ENCODE peak calls at places on chromosomes 6 and 20, in seven cellular contexts. One of them, this sample, is unnamed.

GRCh38 chr6:38389875-38390274 is 249.9 kb downstream of the BTBD9 start:
- DNase-seq in HFF-Myc: no peak
- DNase-seq in Peyer's patch: no peak
- DNase-seq in SK-N-SH: no peak
- DNase-seq in aorta: no peak
- DNase-seq in GM23248: no peak
- DNase-seq in A549: no peak
- DNase-seq in this sample: no peak

GRCh38 chr6:89792881-89793280 is 26.7 kb downstream of the MDN1 start:
- DNase-seq in HFF-Myc: no peak
- DNase-seq in Peyer's patch: no peak
- DNase-seq in SK-N-SH: peak; percentile 47
- DNase-seq in aorta: no peak
- DNase-seq in GM23248: peak; percentile 29
- DNase-seq in A549: peak; percentile 31
- DNase-seq in this sample: no peak

GRCh38 chr6:141764388-141764787 is 368.3 kb upstream of the GJE1 start:
- DNase-seq in HFF-Myc: no peak
- DNase-seq in Peyer's patch: no peak
- DNase-seq in SK-N-SH: no peak
- DNase-seq in aorta: no peak
- DNase-seq in GM23248: peak; percentile 2
- DNase-seq in A549: no peak
- DNase-seq in this sample: no peak

GRCh38 chr6:30768634-30769087 is 24.3 kb upstream of the IER3 start:
- DNase-seq in HFF-Myc: no peak
- DNase-seq in Peyer's patch: no peak
- DNase-seq in SK-N-SH: no peak
- DNase-seq in aorta: no peak
- DNase-seq in GM23248: peak; percentile 25
- DNase-seq in A549: no peak
- DNase-seq in this sample: no peak

GRCh38 chr6:10613693-10614092 is 80.7 kb downstream of the C6orf52 start:
- DNase-seq in HFF-Myc: no peak
- DNase-seq in Peyer's patch: no peak
- DNase-seq in SK-N-SH: no peak
- DNase-seq in aorta: no peak
- DNase-seq in GM23248: no peak
- DNase-seq in A549: no peak
- DNase-seq in this sample: no peak

GRCh38 chr6:140623498-140623897 is 1249.0 kb upstream of the CITED2 start:
- DNase-seq in HFF-Myc: peak; percentile 77
- DNase-seq in Peyer's patch: no peak
- DNase-seq in SK-N-SH: no peak
- DNase-seq in aorta: no peak
- DNase-seq in GM23248: peak; percentile 70
- DNase-seq in A549: no peak
- DNase-seq in this sample: no peak

GRCh38 chr6:13917141-13917540 is 7.6 kb upstream of the RNF182 start:
- DNase-seq in HFF-Myc: no peak
- DNase-seq in Peyer's patch: no peak
- DNase-seq in SK-N-SH: no peak
- DNase-seq in aorta: no peak
- DNase-seq in GM23248: no peak
- DNase-seq in A549: no peak
- DNase-seq in this sample: no peak

GRCh38 chr6:145711372-145711771 is 23.9 kb downstream of the EPM2A start:
- DNase-seq in HFF-Myc: no peak
- DNase-seq in Peyer's patch: no peak
- DNase-seq in SK-N-SH: no peak
- DNase-seq in aorta: no peak
- DNase-seq in GM23248: no peak
- DNase-seq in A549: no peak
- DNase-seq in this sample: no peak

GRCh38 chr6:44179072-44179536 is 20.5 kb downstream of the CAPN11 start:
- DNase-seq in HFF-Myc: no peak
- DNase-seq in Peyer's patch: no peak
- DNase-seq in SK-N-SH: no peak
- DNase-seq in aorta: no peak
- DNase-seq in GM23248: peak; percentile 25
- DNase-seq in A549: no peak
- DNase-seq in this sample: no peak

GRCh38 chr6:147567141-147567805 is 58.8 kb downstream of the SAMD5 start:
- DNase-seq in HFF-Myc: no peak
- DNase-seq in Peyer's patch: no peak
- DNase-seq in SK-N-SH: no peak
- DNase-seq in aorta: no peak
- DNase-seq in GM23248: peak; percentile 28
- DNase-seq in A549: no peak
- DNase-seq in this sample: no peak

GRCh38 chr20:62595491-62595890 is 46.8 kb upstream of the SLCO4A1 start:
- DNase-seq in HFF-Myc: no peak
- DNase-seq in Peyer's patch: peak; percentile 64
- DNase-seq in SK-N-SH: no peak
- DNase-seq in aorta: peak; percentile 71
- DNase-seq in GM23248: peak; percentile 90
- DNase-seq in A549: peak; percentile 81
- DNase-seq in this sample: peak; percentile 62

GRCh38 chr6:6736753-6737654 is 148.5 kb downstream of the LY86 start:
- DNase-seq in HFF-Myc: peak; percentile 63
- DNase-seq in Peyer's patch: peak; percentile 70
- DNase-seq in SK-N-SH: peak; percentile 59
- DNase-seq in aorta: peak; percentile 81
- DNase-seq in GM23248: peak; percentile 87
- DNase-seq in A549: no peak
- DNase-seq in this sample: peak; percentile 67

GRCh38 chr6:145189836-145190235 is 545.5 kb downstream of the EPM2A start:
- DNase-seq in HFF-Myc: no peak
- DNase-seq in Peyer's patch: no peak
- DNase-seq in SK-N-SH: no peak
- DNase-seq in aorta: no peak
- DNase-seq in GM23248: no peak
- DNase-seq in A549: no peak
- DNase-seq in this sample: no peak

GRCh38 chr6:167485186-167485978 is 160.5 kb downstream of the TTLL2 start:
- DNase-seq in HFF-Myc: no peak
- DNase-seq in Peyer's patch: no peak
- DNase-seq in SK-N-SH: peak; percentile 58
- DNase-seq in aorta: no peak
- DNase-seq in GM23248: no peak
- DNase-seq in A549: peak; percentile 13
- DNase-seq in this sample: no peak

GRCh38 chr6:69693749-69694148 is 103.1 kb downstream of the LMBRD1 start:
- DNase-seq in HFF-Myc: no peak
- DNase-seq in Peyer's patch: no peak
- DNase-seq in SK-N-SH: no peak
- DNase-seq in aorta: no peak
- DNase-seq in GM23248: peak; percentile 46
- DNase-seq in A549: no peak
- DNase-seq in this sample: no peak

GRCh38 chr20:52056203-52057062 is 135.1 kb downstream of the ZFP64 start:
- DNase-seq in HFF-Myc: peak; percentile 46
- DNase-seq in Peyer's patch: no peak
- DNase-seq in SK-N-SH: no peak
- DNase-seq in aorta: no peak
- DNase-seq in GM23248: peak; percentile 90
- DNase-seq in A549: peak; percentile 19
- DNase-seq in this sample: no peak

GRCh38 chr6:37324131-37325033 is 29.4 kb upstream of the RNF8 start:
- DNase-seq in HFF-Myc: no peak
- DNase-seq in Peyer's patch: no peak
- DNase-seq in SK-N-SH: no peak
- DNase-seq in aorta: no peak
- DNase-seq in GM23248: peak; percentile 86
- DNase-seq in A549: no peak
- DNase-seq in this sample: no peak

GRCh38 chr6:169072127-169073042 is 181.3 kb downstream of the THBS2 start:
- DNase-seq in HFF-Myc: no peak
- DNase-seq in Peyer's patch: no peak
- DNase-seq in SK-N-SH: no peak
- DNase-seq in aorta: no peak
- DNase-seq in GM23248: no peak
- DNase-seq in A549: no peak
- DNase-seq in this sample: no peak

GRCh38 chr6:149136913-149137286 is 180.6 kb upstream of the TAB2 start:
- DNase-seq in HFF-Myc: no peak
- DNase-seq in Peyer's patch: no peak
- DNase-seq in SK-N-SH: no peak
- DNase-seq in aorta: no peak
- DNase-seq in GM23248: no peak
- DNase-seq in A549: no peak
- DNase-seq in this sample: no peak

GRCh38 chr6:87907521-87907920 is 140.1 kb upstream of the SPACA1 start:
- DNase-seq in HFF-Myc: no peak
- DNase-seq in Peyer's patch: no peak
- DNase-seq in SK-N-SH: no peak
- DNase-seq in aorta: no peak
- DNase-seq in GM23248: peak; percentile 77
- DNase-seq in A549: no peak
- DNase-seq in this sample: no peak

GRCh38 chr6:141744971-141745370 is 387.8 kb upstream of the GJE1 start:
- DNase-seq in HFF-Myc: peak; percentile 16
- DNase-seq in Peyer's patch: no peak
- DNase-seq in SK-N-SH: no peak
- DNase-seq in aorta: no peak
- DNase-seq in GM23248: no peak
- DNase-seq in A549: no peak
- DNase-seq in this sample: no peak

GRCh38 chr6:23089981-23090380 is 520.6 kb downstream of the HDGFL1 start:
- DNase-seq in HFF-Myc: no peak
- DNase-seq in Peyer's patch: no peak
- DNase-seq in SK-N-SH: no peak
- DNase-seq in aorta: no peak
- DNase-seq in GM23248: no peak
- DNase-seq in A549: no peak
- DNase-seq in this sample: no peak

GRCh38 chr6:28597217-28597835 is 71.6 kb downstream of the GPX5 start:
- DNase-seq in HFF-Myc: peak; percentile 44
- DNase-seq in Peyer's patch: no peak
- DNase-seq in SK-N-SH: peak; percentile 40
- DNase-seq in aorta: no peak
- DNase-seq in GM23248: peak; percentile 57
- DNase-seq in A549: peak; percentile 46
- DNase-seq in this sample: no peak

GRCh38 chr20:62272200-62272599 is 30.6 kb upstream of the ADRM1 start:
- DNase-seq in HFF-Myc: no peak
- DNase-seq in Peyer's patch: no peak
- DNase-seq in SK-N-SH: no peak
- DNase-seq in aorta: no peak
- DNase-seq in GM23248: no peak
- DNase-seq in A549: no peak
- DNase-seq in this sample: no peak

GRCh38 chr6:15200087-15200486 is 45.8 kb upstream of the JARID2 start:
- DNase-seq in HFF-Myc: no peak
- DNase-seq in Peyer's patch: no peak
- DNase-seq in SK-N-SH: no peak
- DNase-seq in aorta: no peak
- DNase-seq in GM23248: no peak
- DNase-seq in A549: no peak
- DNase-seq in this sample: no peak

GRCh38 chr6:44545224-44545623 is 157.7 kb downstream of the CDC5L start:
- DNase-seq in HFF-Myc: no peak
- DNase-seq in Peyer's patch: peak; percentile 5
- DNase-seq in SK-N-SH: no peak
- DNase-seq in aorta: no peak
- DNase-seq in GM23248: no peak
- DNase-seq in A549: no peak
- DNase-seq in this sample: no peak

GRCh38 chr6:35764238-35764896 is 12.0 kb upstream of the CLPSL2 start:
- DNase-seq in HFF-Myc: no peak
- DNase-seq in Peyer's patch: no peak
- DNase-seq in SK-N-SH: no peak
- DNase-seq in aorta: no peak
- DNase-seq in GM23248: no peak
- DNase-seq in A549: no peak
- DNase-seq in this sample: no peak
- H3K4me3 ChIP-seq in HFF-Myc: no peak overlapping the region
- H3K4me3 ChIP-seq in Peyer's patch: no peak overlapping the region
- H3K4me3 ChIP-seq in SK-N-SH: no peak overlapping the region
- H3K4me3 ChIP-seq in aorta: no peak overlapping the region
- H3K4me3 ChIP-seq in GM23248: no peak overlapping the region
- H3K4me3 ChIP-seq in A549: no peak overlapping the region
- H3K4me3 ChIP-seq in this sample: no peak overlapping the region

DNA sequence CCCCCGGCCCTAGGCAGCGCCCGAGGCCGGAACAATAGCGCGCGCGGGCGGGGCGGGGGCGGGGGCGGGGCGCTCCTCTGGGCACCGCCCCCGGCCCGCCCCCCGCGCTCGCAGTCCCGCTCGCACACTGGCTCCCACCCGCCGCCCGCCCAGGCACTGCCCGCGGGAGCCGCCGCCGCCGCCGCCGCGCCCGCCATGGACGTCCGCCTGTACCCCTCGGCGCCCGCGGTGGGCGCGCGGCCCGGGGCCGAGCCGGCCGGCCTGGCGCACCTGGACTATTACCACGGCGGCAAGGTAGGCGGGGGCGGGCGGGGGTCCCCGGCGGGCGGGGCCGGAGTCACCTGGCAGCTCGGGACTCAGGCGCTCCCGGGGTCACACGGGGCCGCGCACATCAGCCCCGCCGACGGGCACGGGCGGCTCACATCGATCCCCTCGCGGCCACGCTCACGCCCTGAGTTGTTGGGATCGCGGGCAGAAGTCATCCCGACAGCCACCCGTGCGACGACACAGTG is at the start of gene TOX2:
- DNase-seq in HFF-Myc: no peak
- DNase-seq in Peyer's patch: peak; percentile 62
- DNase-seq in SK-N-SH: peak; percentile 96
- DNase-seq in aorta: peak; percentile 65
- DNase-seq in GM23248: peak; percentile 73
- DNase-seq in A549: peak; percentile 60
- DNase-seq in this sample: peak; percentile 74
- H3K4me3 ChIP-seq in HFF-Myc: peak within 1 kb of the TSS; percentile 40
- H3K4me3 ChIP-seq in Peyer's patch: peak within 1 kb of the TSS; percentile 57
- H3K4me3 ChIP-seq in SK-N-SH: peak within 1 kb of the TSS; percentile 60
- H3K4me3 ChIP-seq in aorta: peak within 1 kb of the TSS; percentile 38
- H3K4me3 ChIP-seq in GM23248: peak within 1 kb of the TSS; percentile 73
- H3K4me3 ChIP-seq in A549: peak within 1 kb of the TSS; percentile 87
- H3K4me3 ChIP-seq in this sample: peak within 1 kb of the TSS; percentile 17

GRCh38 chr20:49754596-49754995 is 40.9 kb upstream of the B4GALT5 start:
- DNase-seq in HFF-Myc: no peak
- DNase-seq in Peyer's patch: no peak
- DNase-seq in SK-N-SH: no peak
- DNase-seq in aorta: no peak
- DNase-seq in GM23248: no peak
- DNase-seq in A549: no peak
- DNase-seq in this sample: no peak
- H3K4me3 ChIP-seq in HFF-Myc: no peak overlapping the region
- H3K4me3 ChIP-seq in Peyer's patch: no peak overlapping the region
- H3K4me3 ChIP-seq in SK-N-SH: no peak overlapping the region
- H3K4me3 ChIP-seq in aorta: no peak overlapping the region
- H3K4me3 ChIP-seq in GM23248: no peak overlapping the region
- H3K4me3 ChIP-seq in A549: no peak overlapping the region
- H3K4me3 ChIP-seq in this sample: no peak overlapping the region

GRCh38 chr6:157864185-157864761 is 41.2 kb downstream of the SNX9 start:
- DNase-seq in HFF-Myc: no peak
- DNase-seq in Peyer's patch: no peak
- DNase-seq in SK-N-SH: no peak
- DNase-seq in aorta: no peak
- DNase-seq in GM23248: no peak
- DNase-seq in A549: no peak
- DNase-seq in this sample: no peak
- H3K4me3 ChIP-seq in HFF-Myc: no peak overlapping the region
- H3K4me3 ChIP-seq in Peyer's patch: no peak overlapping the region
- H3K4me3 ChIP-seq in SK-N-SH: no peak overlapping the region
- H3K4me3 ChIP-seq in aorta: no peak overlapping the region
- H3K4me3 ChIP-seq in GM23248: no peak overlapping the region
- H3K4me3 ChIP-seq in A549: no peak overlapping the region
- H3K4me3 ChIP-seq in this sample: no peak overlapping the region